ENCODE peak calls at places on chromosomes 3 and 15, in six cellular contexts. One of them, this sample, is unnamed.

GRCh38 chr15:55912982-55913381 is 80.4 kb downstream of the NEDD4 start:
- DNase-seq in GM12878: no peak
- DNase-seq in HCT116: no peak
- DNase-seq in K562: no peak
- DNase-seq in HepG2: no peak
- DNase-seq in H1: no peak
- DNase-seq in this sample: no peak

GRCh38 chr3:13021141-13021933 is 51.9 kb downstream of the IQSEC1 start:
- DNase-seq in K562: no peak
- DNase-seq in HepG2: no peak
- DNase-seq in H1: no peak
- DNase-seq in HCT116: no peak
- DNase-seq in GM12878: no peak
- DNase-seq in this sample: no peak

GRCh38 chr3:172148269-172148668 is 108.9 kb downstream of the FNDC3B start:
- DNase-seq in K562: no peak
- DNase-seq in HepG2: no peak
- DNase-seq in HCT116: no peak
- DNase-seq in GM12878: no peak
- DNase-seq in H1: no peak
- DNase-seq in this sample: no peak

GRCh38 chr15:99502182-99502581 is 63.6 kb upstream of the MEF2A start:
- DNase-seq in GM12878: peak; percentile 90
- DNase-seq in H1: no peak
- DNase-seq in HCT116: no peak
- DNase-seq in K562: no peak
- DNase-seq in HepG2: no peak
- DNase-seq in this sample: no peak

GRCh38 chr3:32175607-32176197 is 62.8 kb upstream of the CMTM8 start:
- DNase-seq in HepG2: peak; percentile 60
- DNase-seq in H1: no peak
- DNase-seq in HCT116: peak; percentile 74
- DNase-seq in K562: peak; percentile 80
- DNase-seq in GM12878: no peak
- DNase-seq in this sample: peak; percentile 68

GRCh38 chr3:190338717-190339116 is 16.5 kb upstream of the CLDN1 start:
- DNase-seq in GM12878: no peak
- DNase-seq in HCT116: peak; percentile 13
- DNase-seq in K562: no peak
- DNase-seq in HepG2: no peak
- DNase-seq in H1: no peak
- DNase-seq in this sample: no peak

GRCh38 chr15:80309769-80310384 is 57.9 kb upstream of the CTXND1 start:
- DNase-seq in HCT116: peak; percentile 4
- DNase-seq in H1: no peak
- DNase-seq in K562: peak; percentile 35
- DNase-seq in HepG2: peak; percentile 24
- DNase-seq in GM12878: no peak
- DNase-seq in this sample: peak; percentile 28

GRCh38 chr15:31082771-31083393 is 18.6 kb downstream of the TRPM1 start:
- DNase-seq in HCT116: no peak
- DNase-seq in GM12878: no peak
- DNase-seq in HepG2: no peak
- DNase-seq in H1: no peak
- DNase-seq in K562: no peak
- DNase-seq in this sample: no peak

GRCh38 chr3:47152578-47152977 is 11.3 kb downstream of the SETD2 start:
- DNase-seq in GM12878: no peak
- DNase-seq in HepG2: no peak
- DNase-seq in HCT116: no peak
- DNase-seq in K562: no peak
- DNase-seq in H1: no peak
- DNase-seq in this sample: no peak

GRCh38 chr3:182755308-182756106 is 37.8 kb upstream of the ATP11B start:
- DNase-seq in HCT116: no peak
- DNase-seq in GM12878: no peak
- DNase-seq in H1: no peak
- DNase-seq in K562: no peak
- DNase-seq in HepG2: no peak
- DNase-seq in this sample: no peak

GRCh38 chr3:129628169-129628522 is 21.7 kb upstream of the PLXND1 start:
- DNase-seq in K562: no peak
- DNase-seq in H1: no peak
- DNase-seq in GM12878: no peak
- DNase-seq in HepG2: no peak
- DNase-seq in HCT116: no peak
- DNase-seq in this sample: no peak

GRCh38 chr3:37934631-37935289 is 55.8 kb upstream of the VILL start:
- DNase-seq in K562: no peak
- DNase-seq in H1: no peak
- DNase-seq in HCT116: no peak
- DNase-seq in GM12878: no peak
- DNase-seq in HepG2: no peak
- DNase-seq in this sample: no peak

GRCh38 chr3:4528802-4529201 is 35.7 kb downstream of the ITPR1 start:
- DNase-seq in H1: no peak
- DNase-seq in K562: no peak
- DNase-seq in HepG2: no peak
- DNase-seq in GM12878: no peak
- DNase-seq in HCT116: no peak
- DNase-seq in this sample: no peak

GRCh38 chr3:170740285-170740684 is 129.7 kb downstream of the RPL22L1 start:
- DNase-seq in HCT116: no peak
- DNase-seq in GM12878: no peak
- DNase-seq in H1: no peak
- DNase-seq in HepG2: no peak
- DNase-seq in K562: no peak
- DNase-seq in this sample: no peak

GRCh38 chr3:124587053-124587408 is 143.2 kb upstream of the UMPS start:
- DNase-seq in K562: peak; percentile 18
- DNase-seq in H1: no peak
- DNase-seq in HepG2: no peak
- DNase-seq in HCT116: no peak
- DNase-seq in GM12878: no peak
- DNase-seq in this sample: no peak

GRCh38 chr3:52023860-52024764 is 28.4 kb upstream of the RPL29 start:
- DNase-seq in HCT116: no peak
- DNase-seq in H1: no peak
- DNase-seq in GM12878: peak; percentile 81
- DNase-seq in HepG2: no peak
- DNase-seq in K562: no peak
- DNase-seq in this sample: no peak
- H3K4me3 ChIP-seq in HCT116: no peak overlapping the region
- H3K4me3 ChIP-seq in H1: no peak overlapping the region
- H3K4me3 ChIP-seq in GM12878: no peak overlapping the region
- H3K4me3 ChIP-seq in HepG2: no peak overlapping the region
- H3K4me3 ChIP-seq in K562: no peak overlapping the region
- H3K4me3 ChIP-seq in this sample: no peak overlapping the region

GRCh38 chr15:57545995-57546394 is 45.7 kb upstream of the MYZAP start:
- DNase-seq in H1: no peak
- DNase-seq in HepG2: no peak
- DNase-seq in HCT116: no peak
- DNase-seq in GM12878: no peak
- DNase-seq in K562: no peak
- DNase-seq in this sample: no peak
- TF ChIP-seq ZNF274 in H1: no peak
- TF ChIP-seq ZNF274 in HepG2: no peak
- TF ChIP-seq ZNF274 in HCT116: no peak
- TF ChIP-seq ZNF274 in GM12878: no peak
- TF ChIP-seq ZNF274 in K562: no peak
- TF ChIP-seq ZNF274 in this sample: no peak

GRCh38 chr3:138113309-138113708 is 2.1 kb downstream of the DZIP1L start:
- DNase-seq in H1: no peak
- DNase-seq in HCT116: peak; percentile 3
- DNase-seq in HepG2: no peak
- DNase-seq in K562: no peak
- DNase-seq in GM12878: no peak
- DNase-seq in this sample: no peak
- H3K4me3 ChIP-seq in H1: no peak overlapping the region
- H3K4me3 ChIP-seq in HCT116: no peak overlapping the region
- H3K4me3 ChIP-seq in HepG2: no peak overlapping the region
- H3K4me3 ChIP-seq in K562: no peak overlapping the region
- H3K4me3 ChIP-seq in GM12878: no peak overlapping the region
- H3K4me3 ChIP-seq in this sample: no peak overlapping the region

GRCh38 chr3:73499787-73500186 is 125.0 kb downstream of the PDZRN3 start:
- DNase-seq in HepG2: no peak
- DNase-seq in HCT116: no peak
- DNase-seq in K562: no peak
- DNase-seq in H1: no peak
- DNase-seq in GM12878: no peak
- DNase-seq in this sample: no peak
- TF ChIP-seq ZNF274 in HepG2: no peak
- TF ChIP-seq ZNF274 in HCT116: no peak
- TF ChIP-seq ZNF274 in K562: no peak
- TF ChIP-seq ZNF274 in H1: no peak
- TF ChIP-seq ZNF274 in GM12878: no peak
- TF ChIP-seq ZNF274 in this sample: no peak

DNA sequence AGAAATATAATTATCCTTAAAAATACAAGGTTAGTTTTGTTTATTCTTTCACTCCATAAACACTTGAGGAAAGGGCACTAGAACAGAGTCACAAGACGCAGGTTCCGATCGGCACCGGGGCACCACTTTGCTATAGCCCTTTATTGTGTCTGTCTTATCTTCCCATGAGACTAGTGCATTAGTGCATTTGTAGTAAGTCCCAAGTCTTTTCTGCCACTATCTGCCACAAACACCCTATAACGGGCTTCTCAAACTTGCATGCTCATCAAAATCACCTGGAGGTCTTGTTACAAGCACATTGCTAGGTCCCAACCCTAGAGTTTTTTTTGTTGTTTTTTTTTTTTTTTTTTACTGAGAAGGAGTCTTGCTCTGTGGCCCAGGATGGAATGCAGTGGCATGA is 213.1 kb downstream of the FOXP1 start:
- DNase-seq in HCT116: no peak
- DNase-seq in HepG2: no peak
- DNase-seq in GM12878: no peak
- DNase-seq in H1: no peak
- DNase-seq in K562: peak; percentile 14
- DNase-seq in this sample: no peak
- H3K4me3 ChIP-seq in HCT116: no peak overlapping the region
- H3K4me3 ChIP-seq in HepG2: no peak overlapping the region
- H3K4me3 ChIP-seq in GM12878: no peak overlapping the region
- H3K4me3 ChIP-seq in H1: no peak overlapping the region
- H3K4me3 ChIP-seq in K562: no peak overlapping the region
- H3K4me3 ChIP-seq in this sample: no peak overlapping the region

GRCh38 chr3:187498211-187498610 is 130.0 kb downstream of the RTP4 start:
- DNase-seq in HepG2: no peak
- DNase-seq in GM12878: no peak
- DNase-seq in H1: no peak
- DNase-seq in K562: no peak
- DNase-seq in HCT116: no peak
- DNase-seq in this sample: no peak
- TF ChIP-seq ZNF274 in HepG2: no peak
- TF ChIP-seq ZNF274 in GM12878: no peak
- TF ChIP-seq ZNF274 in H1: no peak
- TF ChIP-seq ZNF274 in K562: no peak
- TF ChIP-seq ZNF274 in HCT116: no peak
- TF ChIP-seq ZNF274 in this sample: no peak

DNA sequence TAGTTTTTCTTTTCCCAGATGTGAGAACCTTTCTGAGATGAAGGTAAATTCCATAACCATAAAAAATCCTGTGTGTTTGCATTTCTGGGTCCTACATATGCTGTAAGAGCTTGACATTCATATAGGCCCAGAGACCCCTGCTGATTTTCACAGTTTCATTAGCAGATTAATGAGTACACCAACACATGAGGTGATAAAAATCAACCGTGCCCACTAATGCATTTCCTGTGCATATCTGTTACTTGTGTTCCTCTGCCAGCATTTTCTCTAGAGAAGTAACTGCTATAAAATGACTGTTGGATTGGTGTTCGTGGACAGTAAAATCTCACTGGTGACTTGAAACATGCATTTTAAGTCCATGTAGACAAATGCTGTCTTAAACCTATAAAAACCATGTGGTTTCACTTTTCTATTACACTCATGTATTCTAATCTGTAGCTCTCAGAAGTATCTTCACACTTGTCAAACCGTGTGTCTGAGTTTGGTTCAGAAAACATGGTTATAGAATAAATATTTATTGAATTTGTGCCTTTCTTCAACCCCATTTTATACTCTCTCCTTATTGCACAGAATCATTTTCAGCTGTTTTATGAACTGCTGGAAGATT is 14.6 kb downstream of the MAP2K5 start:
- DNase-seq in HCT116: no peak
- DNase-seq in K562: no peak
- DNase-seq in GM12878: no peak
- DNase-seq in HepG2: no peak
- DNase-seq in H1: no peak
- DNase-seq in this sample: no peak
- H3K4me3 ChIP-seq in HCT116: no peak overlapping the region
- H3K4me3 ChIP-seq in K562: no peak overlapping the region
- H3K4me3 ChIP-seq in GM12878: no peak overlapping the region
- H3K4me3 ChIP-seq in HepG2: no peak overlapping the region
- H3K4me3 ChIP-seq in H1: no peak overlapping the region
- H3K4me3 ChIP-seq in this sample: no peak overlapping the region

GRCh38 chr15:83170474-83171165 is 37.0 kb downstream of the HDGFL3 start:
- DNase-seq in HCT116: no peak
- DNase-seq in GM12878: no peak
- DNase-seq in H1: no peak
- DNase-seq in K562: no peak
- DNase-seq in HepG2: no peak
- DNase-seq in this sample: no peak

GRCh38 chr15:83164409-83165404 is 42.9 kb downstream of the HDGFL3 start:
- DNase-seq in H1: no peak
- DNase-seq in GM12878: no peak
- DNase-seq in HCT116: no peak
- DNase-seq in HepG2: no peak
- DNase-seq in K562: no peak
- DNase-seq in this sample: no peak

GRCh38 chr15:83163032-83163431 is 44.6 kb downstream of the HDGFL3 start:
- DNase-seq in GM12878: no peak
- DNase-seq in HCT116: no peak
- DNase-seq in HepG2: no peak
- DNase-seq in K562: no peak
- DNase-seq in H1: no peak
- DNase-seq in this sample: no peak

GRCh38 chr15:83166218-83166617 is 41.4 kb downstream of the HDGFL3 start:
- DNase-seq in GM12878: no peak
- DNase-seq in HepG2: no peak
- DNase-seq in HCT116: no peak
- DNase-seq in H1: no peak
- DNase-seq in K562: no peak
- DNase-seq in this sample: no peak

GRCh38 chr15:83166830-83167229 is 40.8 kb downstream of the HDGFL3 start:
- DNase-seq in HCT116: no peak
- DNase-seq in H1: no peak
- DNase-seq in K562: no peak
- DNase-seq in HepG2: no peak
- DNase-seq in GM12878: no peak
- DNase-seq in this sample: no peak
- TF ChIP-seq ZNF274 in HCT116: no peak
- TF ChIP-seq ZNF274 in H1: no peak
- TF ChIP-seq ZNF274 in K562: no peak
- TF ChIP-seq ZNF274 in HepG2: no peak
- TF ChIP-seq ZNF274 in GM12878: no peak
- TF ChIP-seq ZNF274 in this sample: no peak

GRCh38 chr15:81957698-81958097 is 88.1 kb downstream of the MEX3B start:
- DNase-seq in HepG2: no peak
- DNase-seq in H1: no peak
- DNase-seq in K562: peak; percentile 21
- DNase-seq in GM12878: no peak
- DNase-seq in HCT116: no peak
- DNase-seq in this sample: no peak
- H3K4me3 ChIP-seq in HepG2: no peak overlapping the region
- H3K4me3 ChIP-seq in H1: no peak overlapping the region
- H3K4me3 ChIP-seq in K562: no peak overlapping the region
- H3K4me3 ChIP-seq in GM12878: no peak overlapping the region
- H3K4me3 ChIP-seq in HCT116: no peak overlapping the region
- H3K4me3 ChIP-seq in this sample: no peak overlapping the region